ENCODE peak calls at places on chromosomes 7 and 10, in five cellular contexts. One of them, this sample, is unnamed.

GRCh38 chr10:82668266-82668665 is 793.3 kb downstream of the NRG3 start:
- DNase-seq in brain microvascular endothelial cell: peak; percentile 30
- DNase-seq in PC-9: no peak
- DNase-seq in mucosa of gallbladder: no peak
- DNase-seq in AG08396: no peak
- DNase-seq in this sample: no peak

GRCh38 chr7:82810558-82811259 is 352.0 kb downstream of the PCLO start:
- DNase-seq in brain microvascular endothelial cell: peak; percentile 60
- DNase-seq in PC-9: peak; percentile 9
- DNase-seq in mucosa of gallbladder: peak; percentile 23
- DNase-seq in AG08396: peak; percentile 58
- DNase-seq in this sample: peak; percentile 47

GRCh38 chr10:102247724-102248123 is 2.4 kb downstream of the GBF1 start:
- DNase-seq in brain microvascular endothelial cell: no peak
- DNase-seq in PC-9: no peak
- DNase-seq in mucosa of gallbladder: no peak
- DNase-seq in AG08396: no peak
- DNase-seq in this sample: no peak

GRCh38 chr7:47581821-47582747 is at the start of gene TNS3:
- DNase-seq in brain microvascular endothelial cell: no peak
- DNase-seq in PC-9: peak; percentile 74
- DNase-seq in mucosa of gallbladder: no peak
- DNase-seq in AG08396: peak; percentile 84
- DNase-seq in this sample: peak; percentile 40

GRCh38 chr10:75817224-75817623 is 385.8 kb downstream of the LRMDA start:
- DNase-seq in brain microvascular endothelial cell: no peak
- DNase-seq in PC-9: no peak
- DNase-seq in mucosa of gallbladder: no peak
- DNase-seq in AG08396: no peak
- DNase-seq in this sample: no peak

GRCh38 chr7:14806886-14807285 is 95.7 kb downstream of the DGKB start:
- DNase-seq in brain microvascular endothelial cell: no peak
- DNase-seq in PC-9: no peak
- DNase-seq in mucosa of gallbladder: no peak
- DNase-seq in AG08396: no peak
- DNase-seq in this sample: peak; percentile 24

GRCh38 chr7:130365511-130366441 is 14.5 kb upstream of the CPA1 start:
- DNase-seq in brain microvascular endothelial cell: no peak
- DNase-seq in PC-9: no peak
- DNase-seq in mucosa of gallbladder: no peak
- DNase-seq in AG08396: peak; percentile 61
- DNase-seq in this sample: peak; percentile 92

GRCh38 chr10:33277135-33277536 is 57.3 kb downstream of the NRP1 start:
- DNase-seq in brain microvascular endothelial cell: peak; percentile 65
- DNase-seq in PC-9: peak; percentile 49
- DNase-seq in mucosa of gallbladder: peak; percentile 51
- DNase-seq in AG08396: no peak
- DNase-seq in this sample: no peak

GRCh38 chr7:103632005-103632639 is 186.1 kb upstream of the SLC26A5 start:
- DNase-seq in brain microvascular endothelial cell: no peak
- DNase-seq in PC-9: no peak
- DNase-seq in mucosa of gallbladder: no peak
- DNase-seq in AG08396: no peak
- DNase-seq in this sample: peak; percentile 12

GRCh38 chr7:233456-234035 is 41.2 kb downstream of the FAM20C start:
- DNase-seq in brain microvascular endothelial cell: no peak
- DNase-seq in PC-9: no peak
- DNase-seq in mucosa of gallbladder: no peak
- DNase-seq in AG08396: no peak
- DNase-seq in this sample: no peak